ENCODE peak calls at places on chromosomes 6 and 20, in five cellular contexts. Q, D, Z, T and O are unnamed samples.
A peak's percentile ranks its signal among the peaks of the same experiment; 100 is the strongest.

GRCh38 chr20:1291191-1291741 is 25.2 kb downstream of the SNPH start:
- DNase-seq in T (no peak), D (no peak), Z (no peak), Q (no peak), O (no peak)

GRCh38 chr6:37357860-37358259 is 4.1 kb downstream of the RNF8 start:
- DNase-seq in Z (no peak), D (no peak), Q (no peak), T (no peak), O (no peak)

GRCh38 chr6:2625581-2625980 is 125.1 kb downstream of the MYLK4 start:
- DNase-seq in D (no peak), Z (no peak), Q (no peak), T (no peak), O (no peak)

GRCh38 chr6:100447900-100448700 is 16.6 kb downstream of the SIM1 start:
- DNase-seq in Q (no peak), Z (no peak), D (no peak), T (no peak), O (no peak)

GRCh38 chr6:89494131-89494793 is 61.3 kb downstream of the ANKRD6 start:
- DNase-seq in Q (no peak), T (no peak), D (no peak), Z (no peak), O (no peak)

GRCh38 chr6:16999486-17000436 is 102.1 kb upstream of the STMND1 start:
- DNase-seq in Q (no peak), Z (no peak), T (no peak), D (no peak), O (no peak)

GRCh38 chr20:23441850-23442313 is 2.4 kb downstream of the CSTL1 start:
- DNase-seq in Z (peak; percentile 73), Q (peak; percentile 79), T (peak; percentile 69), D (peak; percentile 74), O (no peak)

GRCh38 chr6:149856256-149856994 is 7.7 kb downstream of the LRP11 start:
- DNase-seq in T (no peak), Q (no peak), Z (no peak), D (no peak), O (no peak)

GRCh38 chr6:48994811-48995210 is 468.2 kb downstream of the MMUT start:
- DNase-seq in T (peak; percentile 27), Q (no peak), Z (no peak), D (no peak), O (no peak)

GRCh38 chr6:36029464-36029863 is 1.9 kb downstream of the MAPK14 start:
- DNase-seq in Z (no peak), D (no peak), Q (no peak), T (no peak), O (peak; percentile 73)
- H3K27ac ChIP-seq in Z (peak overlapping the region; percentile 91), D (no peak overlapping the region), Q (no peak overlapping the region), T (no peak overlapping the region), O (peak overlapping the region; percentile 86)

DNA sequence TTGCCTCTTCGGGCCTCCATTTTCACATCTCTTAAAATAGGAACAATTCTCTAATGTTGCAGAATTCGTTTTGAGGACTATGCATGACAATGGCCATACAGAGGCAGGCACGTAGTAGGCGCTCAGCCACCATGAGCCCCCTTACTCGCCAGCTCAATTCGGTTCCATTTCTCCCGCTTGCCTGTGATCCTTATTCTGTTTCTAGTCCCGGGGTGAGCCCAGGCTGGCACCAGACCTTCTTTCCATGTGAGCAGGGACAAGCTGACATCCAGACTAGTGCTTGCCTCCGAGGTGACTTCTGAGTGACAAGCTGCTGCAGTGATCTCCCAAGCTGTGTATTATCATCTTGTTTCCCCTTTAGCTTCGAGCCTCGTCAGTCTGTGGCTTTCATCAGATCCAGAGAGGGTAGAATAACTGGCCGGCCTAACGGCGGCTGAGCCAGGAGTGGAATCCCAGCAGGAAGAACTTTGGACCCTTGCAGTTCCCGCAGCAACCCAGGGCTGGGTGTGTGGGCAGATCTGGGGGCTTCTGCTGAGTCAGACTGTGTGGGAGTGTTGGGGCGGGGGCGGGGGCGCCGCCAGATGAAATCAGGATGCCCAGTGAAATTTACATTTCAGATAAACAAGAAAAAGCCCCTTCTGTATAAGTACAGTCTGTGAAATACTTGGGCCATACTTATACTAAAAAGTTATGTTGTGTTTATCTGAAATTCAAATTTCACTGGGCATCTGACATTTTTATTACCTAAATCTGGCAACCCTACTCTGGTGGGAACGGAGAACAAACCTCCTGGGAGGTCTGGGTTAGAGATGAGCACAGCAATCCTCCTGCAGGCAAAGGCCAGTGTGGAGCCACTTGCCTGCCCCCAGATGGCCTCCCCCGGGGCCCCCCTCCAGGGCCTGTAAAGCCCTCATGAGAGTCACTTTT is 10.9 kb downstream of the BANF2 start:
- DNase-seq in Q (no peak), T (no peak), Z (no peak), D (no peak), O (no peak)
- H3K4me3 ChIP-seq in Q (no peak overlapping the region), T (no peak overlapping the region), Z (no peak overlapping the region), D (no peak overlapping the region), O (peak overlapping the region; percentile 54)

GRCh38 chr6:47630587-47630986 is 67.8 kb upstream of the ADGRF4 start:
- DNase-seq in T (no peak), Z (no peak), D (no peak), Q (no peak), O (no peak)
- H3K27ac ChIP-seq in T (no peak overlapping the region), Z (no peak overlapping the region), D (no peak overlapping the region), Q (no peak overlapping the region), O (no peak overlapping the region)

GRCh38 chr6:33927551-33927950 is 123.7 kb upstream of the MLN start:
- DNase-seq in Z (no peak), Q (no peak), D (peak; percentile 48), T (no peak), O (no peak)

GRCh38 chr6:33926451-33926850 is 122.6 kb upstream of the MLN start:
- DNase-seq in Q (no peak), D (no peak), Z (peak; percentile 45), T (peak; percentile 52), O (no peak)

GRCh38 chr6:33925869-33926268 is 122.1 kb upstream of the MLN start:
- DNase-seq in Q (no peak), T (no peak), D (no peak), Z (no peak), O (no peak)

GRCh38 chr6:33925210-33925609 is 121.4 kb upstream of the MLN start:
- DNase-seq in Z (no peak), T (no peak), Q (no peak), D (no peak), O (no peak)

GRCh38 chr6:33927112-33927511 is 123.3 kb upstream of the MLN start:
- DNase-seq in T (no peak), Z (no peak), Q (no peak), D (no peak), O (no peak)
- H3K4me3 ChIP-seq in T (no peak overlapping the region), Z (no peak overlapping the region), Q (no peak overlapping the region), D (no peak overlapping the region), O (no peak overlapping the region)

GRCh38 chr20:37804584-37805566 is 98.1 kb upstream of the VSTM2L start:
- DNase-seq in Q (no peak), Z (no peak), T (no peak), D (peak; percentile 66), O (no peak)
- H3K27ac ChIP-seq in Q (no peak overlapping the region), Z (no peak overlapping the region), T (no peak overlapping the region), D (peak overlapping the region; percentile 63), O (no peak overlapping the region)

DNA sequence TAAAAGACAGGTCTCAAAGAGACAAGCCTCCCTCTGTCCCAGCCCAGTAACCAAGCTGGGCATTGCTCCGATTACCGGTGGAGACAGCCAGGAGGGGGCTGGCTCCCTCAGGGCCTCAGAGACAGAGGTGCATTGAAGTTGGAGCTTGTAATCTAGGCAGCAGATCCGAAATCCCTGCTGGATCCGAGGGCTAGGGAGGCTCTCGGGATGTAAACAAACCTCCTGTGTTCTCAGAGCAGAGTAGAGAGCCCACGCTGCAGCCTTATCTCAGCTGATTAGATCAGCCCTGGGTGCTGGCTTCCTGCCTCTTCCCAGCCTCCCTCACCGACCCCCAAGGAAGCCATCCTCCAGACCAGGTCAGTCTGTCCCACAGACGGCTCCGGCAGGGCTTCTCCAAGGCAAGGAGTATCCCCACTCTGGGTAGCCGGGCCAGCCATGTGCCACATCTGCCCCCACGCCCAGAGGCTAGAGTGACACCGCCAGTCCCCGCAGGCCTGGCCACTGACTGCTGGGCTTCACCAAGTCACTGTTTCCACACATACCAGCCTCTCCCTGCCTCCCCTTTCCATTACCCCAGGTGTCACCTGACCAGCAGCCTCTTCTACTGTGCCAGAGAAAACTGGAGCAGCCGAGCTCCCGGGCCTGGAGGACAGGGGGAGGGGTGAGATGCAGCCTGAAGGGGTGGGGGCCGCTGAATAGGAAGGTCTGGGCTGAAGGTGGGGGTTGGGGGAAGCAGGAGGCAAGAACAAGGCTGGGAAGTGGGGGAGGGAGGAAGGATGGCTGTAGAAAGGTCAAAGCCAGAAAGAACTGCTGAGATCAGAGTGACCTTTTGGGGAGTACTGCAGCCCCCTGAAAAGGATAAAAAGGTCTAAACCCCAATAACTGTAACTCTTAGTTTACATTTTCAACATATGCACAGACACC is 6.0 kb downstream of the SDC4 start:
- DNase-seq in Q (peak; percentile 91), Z (no peak), T (no peak), D (peak; percentile 59), O (no peak)
- H3K4me3 ChIP-seq in Q (no peak overlapping the region), Z (no peak overlapping the region), T (peak overlapping the region; percentile 82), D (peak overlapping the region; percentile 14), O (no peak overlapping the region)

GRCh38 chr6:11337306-11337705 is 104.8 kb upstream of the NEDD9 start:
- DNase-seq in D (no peak), Q (no peak), T (no peak), Z (no peak), O (no peak)
- H3K27ac ChIP-seq in D (no peak overlapping the region), Q (no peak overlapping the region), T (no peak overlapping the region), Z (no peak overlapping the region), O (no peak overlapping the region)